ENCODE peak calls at places on chromosomes 5 and 9, in four cellular contexts. One of them, this sample, is unnamed.

GRCh38 chr5:54889826-54890225 is 95.6 kb downstream of the ESM1 start:
- DNase-seq in hippocampal formation: no peak
- DNase-seq in T-helper 1 cell: no peak
- DNase-seq in stimulated activated CD4-positive, alpha-beta T cell treated with anti-CD3 and anti-CD28 coated beads, Interleukin-2, amount 100 ng/mL, for 48 hours: no peak
- DNase-seq in this sample: no peak

GRCh38 chr9:111896942-111897830 is 572 bp downstream of the UGCG start:
- DNase-seq in hippocampal formation: peak
- DNase-seq in T-helper 1 cell: no peak
- DNase-seq in stimulated activated CD4-positive, alpha-beta T cell treated with anti-CD3 and anti-CD28 coated beads, Interleukin-2, amount 100 ng/mL, for 48 hours: peak
- DNase-seq in this sample: peak

GRCh38 chr5:42641321-42642005 is 115.2 kb upstream of the CCDC152 start:
- DNase-seq in hippocampal formation: no peak
- DNase-seq in T-helper 1 cell: no peak
- DNase-seq in stimulated activated CD4-positive, alpha-beta T cell treated with anti-CD3 and anti-CD28 coated beads, Interleukin-2, amount 100 ng/mL, for 48 hours: no peak
- DNase-seq in this sample: no peak

GRCh38 chr5:142322747-142323479 is 1.9 kb downstream of the SPRY4 start:
- DNase-seq in hippocampal formation: no peak
- DNase-seq in T-helper 1 cell: no peak
- DNase-seq in stimulated activated CD4-positive, alpha-beta T cell treated with anti-CD3 and anti-CD28 coated beads, Interleukin-2, amount 100 ng/mL, for 48 hours: no peak
- DNase-seq in this sample: no peak

GRCh38 chr9:76321185-76321828 is 72.9 kb downstream of the RFK start:
- DNase-seq in hippocampal formation: no peak
- DNase-seq in T-helper 1 cell: no peak
- DNase-seq in stimulated activated CD4-positive, alpha-beta T cell treated with anti-CD3 and anti-CD28 coated beads, Interleukin-2, amount 100 ng/mL, for 48 hours: no peak
- DNase-seq in this sample: no peak

GRCh38 chr5:74938250-74938649 is 72.1 kb upstream of the FAM169A start:
- DNase-seq in hippocampal formation: no peak
- DNase-seq in T-helper 1 cell: no peak
- DNase-seq in stimulated activated CD4-positive, alpha-beta T cell treated with anti-CD3 and anti-CD28 coated beads, Interleukin-2, amount 100 ng/mL, for 48 hours: no peak
- DNase-seq in this sample: no peak

GRCh38 chr9:121736147-121736721 is 84.8 kb downstream of the DAB2IP start:
- DNase-seq in hippocampal formation: no peak
- DNase-seq in T-helper 1 cell: no peak
- DNase-seq in stimulated activated CD4-positive, alpha-beta T cell treated with anti-CD3 and anti-CD28 coated beads, Interleukin-2, amount 100 ng/mL, for 48 hours: no peak
- DNase-seq in this sample: peak

GRCh38 chr9:21527579-21527978 is 45.5 kb upstream of the IFNE start:
- DNase-seq in hippocampal formation: no peak
- DNase-seq in T-helper 1 cell: no peak
- DNase-seq in stimulated activated CD4-positive, alpha-beta T cell treated with anti-CD3 and anti-CD28 coated beads, Interleukin-2, amount 100 ng/mL, for 48 hours: no peak
- DNase-seq in this sample: no peak

GRCh38 chr5:32225445-32225844 is 51.3 kb upstream of the GOLPH3 start:
- DNase-seq in hippocampal formation: no peak
- DNase-seq in T-helper 1 cell: no peak
- DNase-seq in stimulated activated CD4-positive, alpha-beta T cell treated with anti-CD3 and anti-CD28 coated beads, Interleukin-2, amount 100 ng/mL, for 48 hours: no peak
- DNase-seq in this sample: no peak

GRCh38 chr5:78530342-78531096 is 118.1 kb downstream of the LHFPL2 start:
- DNase-seq in hippocampal formation: no peak
- DNase-seq in T-helper 1 cell: no peak
- DNase-seq in stimulated activated CD4-positive, alpha-beta T cell treated with anti-CD3 and anti-CD28 coated beads, Interleukin-2, amount 100 ng/mL, for 48 hours: no peak
- DNase-seq in this sample: no peak

GRCh38 chr5:60959156-60959555 is 14.2 kb downstream of the NDUFAF2 start:
- DNase-seq in hippocampal formation: peak
- DNase-seq in T-helper 1 cell: no peak
- DNase-seq in stimulated activated CD4-positive, alpha-beta T cell treated with anti-CD3 and anti-CD28 coated beads, Interleukin-2, amount 100 ng/mL, for 48 hours: no peak
- DNase-seq in this sample: no peak

GRCh38 chr5:109743770-109744212 is 54.1 kb downstream of the MAN2A1 start:
- DNase-seq in hippocampal formation: no peak
- DNase-seq in T-helper 1 cell: no peak
- DNase-seq in stimulated activated CD4-positive, alpha-beta T cell treated with anti-CD3 and anti-CD28 coated beads, Interleukin-2, amount 100 ng/mL, for 48 hours: no peak
- DNase-seq in this sample: no peak

GRCh38 chr5:158880514-158881001 is 219.2 kb downstream of the EBF1 start:
- DNase-seq in hippocampal formation: no peak
- DNase-seq in T-helper 1 cell: no peak
- DNase-seq in stimulated activated CD4-positive, alpha-beta T cell treated with anti-CD3 and anti-CD28 coated beads, Interleukin-2, amount 100 ng/mL, for 48 hours: no peak
- DNase-seq in this sample: no peak

GRCh38 chr5:135578685-135579341 is at the start of gene CXCL14:
- DNase-seq in hippocampal formation: no peak
- DNase-seq in T-helper 1 cell: no peak
- DNase-seq in stimulated activated CD4-positive, alpha-beta T cell treated with anti-CD3 and anti-CD28 coated beads, Interleukin-2, amount 100 ng/mL, for 48 hours: no peak
- DNase-seq in this sample: peak

GRCh38 chr5:43642428-43642827 is 39.4 kb downstream of the NNT start:
- DNase-seq in hippocampal formation: no peak
- DNase-seq in T-helper 1 cell: no peak
- DNase-seq in stimulated activated CD4-positive, alpha-beta T cell treated with anti-CD3 and anti-CD28 coated beads, Interleukin-2, amount 100 ng/mL, for 48 hours: no peak
- DNase-seq in this sample: peak

GRCh38 chr5:117881426-117882230 is 1106.7 kb downstream of the DTWD2 start:
- DNase-seq in hippocampal formation: peak
- DNase-seq in T-helper 1 cell: no peak
- DNase-seq in stimulated activated CD4-positive, alpha-beta T cell treated with anti-CD3 and anti-CD28 coated beads, Interleukin-2, amount 100 ng/mL, for 48 hours: no peak
- DNase-seq in this sample: no peak

GRCh38 chr9:35424356-35425352 is 65.3 kb upstream of the RUSC2 start:
- DNase-seq in hippocampal formation: no peak
- DNase-seq in T-helper 1 cell: no peak
- DNase-seq in stimulated activated CD4-positive, alpha-beta T cell treated with anti-CD3 and anti-CD28 coated beads, Interleukin-2, amount 100 ng/mL, for 48 hours: no peak
- DNase-seq in this sample: no peak

GRCh38 chr5:170648546-170648945 is 135.0 kb upstream of the GABRP start:
- DNase-seq in hippocampal formation: no peak
- DNase-seq in T-helper 1 cell: no peak
- DNase-seq in stimulated activated CD4-positive, alpha-beta T cell treated with anti-CD3 and anti-CD28 coated beads, Interleukin-2, amount 100 ng/mL, for 48 hours: no peak
- DNase-seq in this sample: no peak

GRCh38 chr9:131385296-131385695 is 8.6 kb upstream of the PRRC2B start:
- DNase-seq in hippocampal formation: no peak
- DNase-seq in T-helper 1 cell: no peak
- DNase-seq in stimulated activated CD4-positive, alpha-beta T cell treated with anti-CD3 and anti-CD28 coated beads, Interleukin-2, amount 100 ng/mL, for 48 hours: no peak
- DNase-seq in this sample: no peak

GRCh38 chr5:96548941-96549340 is 113.2 kb upstream of the CAST start:
- DNase-seq in hippocampal formation: no peak
- DNase-seq in T-helper 1 cell: no peak
- DNase-seq in stimulated activated CD4-positive, alpha-beta T cell treated with anti-CD3 and anti-CD28 coated beads, Interleukin-2, amount 100 ng/mL, for 48 hours: no peak
- DNase-seq in this sample: no peak

GRCh38 chr5:73417307-73418035 is 31.1 kb downstream of the FOXD1 start:
- DNase-seq in hippocampal formation: no peak
- DNase-seq in T-helper 1 cell: no peak
- DNase-seq in stimulated activated CD4-positive, alpha-beta T cell treated with anti-CD3 and anti-CD28 coated beads, Interleukin-2, amount 100 ng/mL, for 48 hours: no peak
- DNase-seq in this sample: peak

GRCh38 chr5:10130881-10131280 is 118.8 kb downstream of the ATPSCKMT start:
- DNase-seq in hippocampal formation: no peak
- DNase-seq in T-helper 1 cell: no peak
- DNase-seq in stimulated activated CD4-positive, alpha-beta T cell treated with anti-CD3 and anti-CD28 coated beads, Interleukin-2, amount 100 ng/mL, for 48 hours: no peak
- DNase-seq in this sample: no peak

GRCh38 chr5:88944751-88945507 is 61.9 kb upstream of the MEF2C start:
- DNase-seq in hippocampal formation: no peak
- DNase-seq in T-helper 1 cell: no peak
- DNase-seq in stimulated activated CD4-positive, alpha-beta T cell treated with anti-CD3 and anti-CD28 coated beads, Interleukin-2, amount 100 ng/mL, for 48 hours: no peak
- DNase-seq in this sample: no peak

GRCh38 chr9:34072410-34072809 is 23.7 kb upstream of the UBAP2 start:
- DNase-seq in hippocampal formation: no peak
- DNase-seq in T-helper 1 cell: no peak
- DNase-seq in stimulated activated CD4-positive, alpha-beta T cell treated with anti-CD3 and anti-CD28 coated beads, Interleukin-2, amount 100 ng/mL, for 48 hours: no peak
- DNase-seq in this sample: no peak

GRCh38 chr9:104412238-104412637 is 91.8 kb upstream of the OR13F1 start:
- DNase-seq in hippocampal formation: no peak
- DNase-seq in T-helper 1 cell: no peak
- DNase-seq in stimulated activated CD4-positive, alpha-beta T cell treated with anti-CD3 and anti-CD28 coated beads, Interleukin-2, amount 100 ng/mL, for 48 hours: no peak
- DNase-seq in this sample: no peak

GRCh38 chr5:111748304-111748763 is 8.7 kb downstream of the NREP start:
- DNase-seq in hippocampal formation: no peak
- DNase-seq in T-helper 1 cell: no peak
- DNase-seq in stimulated activated CD4-positive, alpha-beta T cell treated with anti-CD3 and anti-CD28 coated beads, Interleukin-2, amount 100 ng/mL, for 48 hours: no peak
- DNase-seq in this sample: no peak

GRCh38 chr5:61768692-61769281 is 436.7 kb downstream of the ZSWIM6 start:
- DNase-seq in hippocampal formation: no peak
- DNase-seq in T-helper 1 cell: no peak
- DNase-seq in stimulated activated CD4-positive, alpha-beta T cell treated with anti-CD3 and anti-CD28 coated beads, Interleukin-2, amount 100 ng/mL, for 48 hours: peak
- DNase-seq in this sample: no peak

GRCh38 chr9:68496356-68496755 is 44.3 kb downstream of the TMEM252 start:
- DNase-seq in hippocampal formation: no peak
- DNase-seq in T-helper 1 cell: no peak
- DNase-seq in stimulated activated CD4-positive, alpha-beta T cell treated with anti-CD3 and anti-CD28 coated beads, Interleukin-2, amount 100 ng/mL, for 48 hours: no peak
- DNase-seq in this sample: no peak

GRCh38 chr9:110029815-110030480 is 178.0 kb downstream of the C9orf152 start:
- DNase-seq in hippocampal formation: no peak
- DNase-seq in T-helper 1 cell: no peak
- DNase-seq in stimulated activated CD4-positive, alpha-beta T cell treated with anti-CD3 and anti-CD28 coated beads, Interleukin-2, amount 100 ng/mL, for 48 hours: no peak
- DNase-seq in this sample: no peak

GRCh38 chr9:3247211-3247610 is 278.6 kb downstream of the RFX3 start:
- DNase-seq in hippocampal formation: no peak
- DNase-seq in T-helper 1 cell: no peak
- DNase-seq in stimulated activated CD4-positive, alpha-beta T cell treated with anti-CD3 and anti-CD28 coated beads, Interleukin-2, amount 100 ng/mL, for 48 hours: no peak
- DNase-seq in this sample: no peak

GRCh38 chr9:90005388-90005787 is 400.6 kb downstream of the GADD45G start:
- DNase-seq in hippocampal formation: no peak
- DNase-seq in T-helper 1 cell: no peak
- DNase-seq in stimulated activated CD4-positive, alpha-beta T cell treated with anti-CD3 and anti-CD28 coated beads, Interleukin-2, amount 100 ng/mL, for 48 hours: no peak
- DNase-seq in this sample: no peak

GRCh38 chr5:58407042-58407709 is 52.7 kb downstream of the PLK2 start:
- DNase-seq in hippocampal formation: no peak
- DNase-seq in T-helper 1 cell: no peak
- DNase-seq in stimulated activated CD4-positive, alpha-beta T cell treated with anti-CD3 and anti-CD28 coated beads, Interleukin-2, amount 100 ng/mL, for 48 hours: no peak
- DNase-seq in this sample: no peak

This sample was measured in psoas muscle.